ENCODE peak calls at places on chromosomes 6 and 20, in six cellular contexts. W is stomach, H is prostate gland, K is suprapubic skin, S is K562, B is spleen. U is an unnamed sample.

GRCh38 chr20:51340451-51340840 is 202.1 kb downstream of the NFATC2 start:
- DNase-seq in B (no peak), K (no peak), S (peak; percentile 50), H (no peak), W (no peak), U (no peak)

GRCh38 chr6:164108092-164108491 is 693.6 kb downstream of the QKI start:
- DNase-seq in K (no peak), B (no peak), W (no peak), H (no peak), S (no peak), U (no peak)

GRCh38 chr6:45472383-45472782 is 94.6 kb upstream of the SUPT3H start:
- DNase-seq in S (no peak), B (no peak), H (peak; percentile 6), W (no peak), K (no peak), U (no peak)

GRCh38 chr6:107330190-107330589 is 129.2 kb downstream of the PDSS2 start:
- DNase-seq in B (no peak), W (no peak), S (no peak), K (no peak), H (no peak), U (no peak)

GRCh38 chr6:35041086-35041855 is 99.9 kb downstream of the TCP11 start:
- DNase-seq in H (no peak), S (no peak), B (no peak), W (no peak), K (peak; percentile 44), U (no peak)

GRCh38 chr6:133892444-133893323 is 3.8 kb downstream of the TCF21 start:
- DNase-seq in S (no peak), B (no peak), H (no peak), K (no peak), W (no peak), U (no peak)

GRCh38 chr6:32153252-32153834 is 598 bp upstream of the PPT2 start:
- DNase-seq in S (peak; percentile 80), H (no peak), K (peak; percentile 83), W (peak; percentile 28), B (peak; percentile 79), U (no peak)

GRCh38 chr20:46009847-46010246 is 1.1 kb downstream of the MMP9 start:
- DNase-seq in K (no peak), W (no peak), S (no peak), B (peak; percentile 82), H (no peak), U (no peak)

GRCh38 chr20:51542033-51542893 is at the start of gene NFATC2:
- DNase-seq in B (peak; percentile 92), H (no peak), W (peak; percentile 75), S (peak; percentile 99), K (no peak), U (no peak)

GRCh38 chr6:90413867-90414266 is 117.2 kb upstream of the BACH2 start:
- DNase-seq in K (no peak), H (no peak), S (peak; percentile 30), W (no peak), B (peak; percentile 81), U (no peak)

GRCh38 chr6:456887-457286 is 65.3 kb downstream of the IRF4 start:
- DNase-seq in B (no peak), W (no peak), S (no peak), H (no peak), K (no peak), U (no peak)

GRCh38 chr6:85096976-85097375 is 332.6 kb upstream of the TBX18 start:
- DNase-seq in H (no peak), W (no peak), K (no peak), S (no peak), B (no peak), U (peak; percentile 68)

GRCh38 chr6:131654326-131654725 is 17.2 kb downstream of the ENPP3 start:
- DNase-seq in S (no peak), B (no peak), K (no peak), W (no peak), H (no peak), U (no peak)

GRCh38 chr6:114690625-114691024 is 347.8 kb upstream of the HS3ST5 start:
- DNase-seq in W (no peak), S (no peak), H (no peak), B (no peak), K (no peak), U (no peak)

GRCh38 chr6:151051164-151051563 is 185.7 kb downstream of the MTHFD1L start:
- DNase-seq in W (no peak), S (no peak), K (no peak), H (no peak), B (no peak), U (no peak)

GRCh38 chr6:44456070-44456965 is 68.8 kb downstream of the CDC5L start:
- DNase-seq in W (peak; percentile 46), K (no peak), B (peak; percentile 84), S (peak; percentile 82), H (no peak), U (no peak)

GRCh38 chr6:96939019-96939805 is 14.7 kb downstream of the KLHL32 start:
- DNase-seq in S (no peak), K (no peak), W (no peak), H (no peak), B (no peak), U (no peak)

GRCh38 chr20:1833728-1834726 is 61.2 kb upstream of the SIRPA start:
- DNase-seq in W (no peak), K (no peak), S (no peak), H (no peak), B (no peak), U (no peak)

GRCh38 chr20:31560900-31561598 is 44.0 kb upstream of the ID1 start:
- DNase-seq in S (no peak), W (peak; percentile 47), B (no peak), H (no peak), K (no peak), U (no peak)

GRCh38 chr6:47454713-47455396 is 22.7 kb upstream of the CD2AP start:
- DNase-seq in S (no peak), K (no peak), H (no peak), W (no peak), B (no peak), U (no peak)

GRCh38 chr20:34536798-34537394 is 20.7 kb downstream of the DYNLRB1 start:
- DNase-seq in S (no peak), K (no peak), W (peak; percentile 73), B (peak; percentile 84), H (no peak), U (no peak)

GRCh38 chr20:34538671-34539123 is 19.8 kb upstream of the MAP1LC3A start:
- DNase-seq in B (peak; percentile 81), W (peak; percentile 60), K (no peak), S (peak; percentile 80), H (no peak), U (no peak)

GRCh38 chr20:4441871-4442270 is 279.8 kb upstream of the PRND start:
- DNase-seq in H (no peak), B (no peak), W (no peak), K (no peak), S (no peak), U (no peak)

GRCh38 chr6:33705268-33705885 is 6.1 kb downstream of the UQCC2 start:
- DNase-seq in K (no peak), B (no peak), W (no peak), S (no peak), H (no peak), U (no peak)

GRCh38 chr6:44166591-44167184 is 8.1 kb downstream of the CAPN11 start:
- DNase-seq in B (no peak), K (no peak), S (peak; percentile 51), H (no peak), W (no peak), U (no peak)

GRCh38 chr6:40743226-40743625 is 156.1 kb upstream of the LRFN2 start:
- DNase-seq in B (no peak), K (no peak), H (no peak), S (peak; percentile 72), W (no peak), U (no peak)

GRCh38 chr20:40821438-40821837 is 132.4 kb upstream of the MAFB start:
- DNase-seq in W (no peak), B (no peak), H (no peak), S (no peak), K (no peak), U (no peak)

GRCh38 chr20:34834459-34834893 is 9.0 kb upstream of the NCOA6 start:
- DNase-seq in H (no peak), K (no peak), S (peak; percentile 40), W (no peak), B (no peak), U (no peak)

GRCh38 chr20:36793294-36794115 is 19.9 kb upstream of the DSN1 start:
- DNase-seq in S (no peak), H (no peak), K (no peak), B (no peak), W (no peak), U (no peak)

GRCh38 chr6:20575691-20576451 is 41.6 kb downstream of the CDKAL1 start:
- DNase-seq in K (no peak), H (no peak), B (no peak), W (no peak), S (no peak), U (no peak)

GRCh38 chr6:118468682-118469465 is 79.2 kb upstream of the PLN start:
- DNase-seq in K (no peak), B (no peak), H (peak; percentile 5), W (no peak), S (no peak), U (no peak)

GRCh38 chr6:154852700-154853099 is 119.5 kb downstream of the SCAF8 start:
- DNase-seq in S (no peak), H (no peak), W (no peak), B (no peak), K (no peak), U (no peak)

GRCh38 chr6:140773276-140773675 is 1359.4 kb upstream of the GJE1 start:
- DNase-seq in K (no peak), B (no peak), H (no peak), W (no peak), S (no peak), U (no peak)

GRCh38 chr6:45416700-45417099 is 39.0 kb upstream of the SUPT3H start:
- DNase-seq in H (no peak), B (no peak), W (no peak), K (no peak), S (no peak), U (no peak)

GRCh38 chr6:85892346-85892745 is 249.7 kb upstream of the SYNCRIP start:
- DNase-seq in H (no peak), S (no peak), W (no peak), K (no peak), B (no peak), U (no peak)

GRCh38 chr20:62274332-62275262 is 28.2 kb upstream of the ADRM1 start:
- DNase-seq in S (peak; percentile 63), W (no peak), H (no peak), K (no peak), B (no peak), U (no peak)
- H3K4me3 ChIP-seq in S (no peak overlapping the region), W (no peak overlapping the region), H (no peak overlapping the region), K (no peak overlapping the region), B (no peak overlapping the region), U (no peak overlapping the region)

GRCh38 chr6:124941259-124941658 is 21.0 kb upstream of the RNF217 start:
- DNase-seq in B (no peak), W (no peak), S (no peak), H (no peak), K (no peak), U (no peak)
- TF ChIP-seq POLR2AphosphoS5 in B (no peak), W (no peak), S (no peak), H (no peak), K (no peak), U (no peak)

GRCh38 chr6:109473120-109473519 is 9.9 kb downstream of the ZBTB24 start:
- DNase-seq in K (no peak), W (no peak), B (no peak), H (no peak), S (no peak), U (no peak)
- H3K36me3 ChIP-seq in K (peaks cover 80% of the 10 kb centered on the region), W (peaks cover 94% of the 10 kb centered on the region), B (no peaks in the 10 kb centered on the region), H (no peaks in the 10 kb centered on the region), S (peaks cover 96% of the 10 kb centered on the region), U (peaks cover 31% of the 10 kb centered on the region)

GRCh38 chr6:16361861-16362260 is 123.5 kb downstream of the GMPR start:
- DNase-seq in W (no peak), H (no peak), B (no peak), S (no peak), K (no peak), U (no peak)
- H3K4me3 ChIP-seq in W (no peak overlapping the region), H (no peak overlapping the region), B (no peak overlapping the region), S (no peak overlapping the region), K (no peak overlapping the region), U (no peak overlapping the region)

U was measured in esophagus muscularis mucosa.